ENCODE peak calls at places on chromosomes 2 and 18, in seven cellular contexts. F is EH; J is G401; D is AG08395; R is H9; L is aorta; H is effector CD4-positive, alpha-beta T cell. Z is an unnamed sample.
A peak's percentile ranks its signal among the peaks of the same experiment; 100 is the strongest.

GRCh38 chr2:8623576-8623957 is 58.3 kb upstream of the ID2 start:
- DNase-seq in L (no peak), H (no peak), F (no peak), D (no peak), R (no peak), J (no peak), Z (no peak)

GRCh38 chr2:20381457-20381856 is 30.8 kb upstream of the PUM2 start:
- DNase-seq in H (no peak), R (no peak), L (no peak), F (peak; percentile 52), D (no peak), J (peak; percentile 56), Z (peak; percentile 40)

GRCh38 chr18:79918089-79919011 is 33.1 kb downstream of the SLC66A2 start:
- DNase-seq in R (peak; percentile 15), L (peak; percentile 66), H (no peak), D (no peak), F (no peak), J (no peak), Z (no peak)

GRCh38 chr2:88057437-88057844 is 1.9 kb upstream of the KRCC1 start:
- DNase-seq in D (no peak), J (no peak), H (no peak), L (no peak), R (no peak), F (no peak), Z (no peak)

GRCh38 chr2:152546230-152546837 is 170.9 kb downstream of the PRPF40A start:
- DNase-seq in J (no peak), R (no peak), L (no peak), H (no peak), D (no peak), F (no peak), Z (no peak)

GRCh38 chr2:230668939-230669303 is 43.7 kb upstream of the CAB39 start:
- DNase-seq in F (no peak), D (no peak), L (no peak), J (no peak), H (no peak), R (no peak), Z (no peak)

GRCh38 chr2:224086226-224086911 is 47.3 kb upstream of the SERPINE2 start:
- DNase-seq in H (no peak), F (peak; percentile 96), R (no peak), L (no peak), J (no peak), D (peak; percentile 93), Z (no peak)

GRCh38 chr2:219724628-219725027 is 97.2 kb downstream of the SLC4A3 start:
- DNase-seq in H (no peak), J (no peak), L (no peak), R (no peak), F (peak; percentile 30), D (peak; percentile 25), Z (no peak)

GRCh38 chr2:238722883-238723282 is 125.0 kb upstream of the TWIST2 start:
- DNase-seq in D (no peak), R (no peak), F (no peak), H (no peak), L (no peak), J (no peak), Z (no peak)

GRCh38 chr2:120445431-120446143 is 99.7 kb downstream of the INHBB start:
- DNase-seq in J (no peak), H (no peak), R (no peak), F (peak; percentile 55), L (no peak), D (no peak), Z (no peak)

GRCh38 chr2:224952942-224953657 is 89.2 kb downstream of the DOCK10 start:
- DNase-seq in H (no peak), J (no peak), L (no peak), F (no peak), D (no peak), R (no peak), Z (no peak)

GRCh38 chr2:23602113-23602512 is 217.1 kb downstream of the KLHL29 start:
- DNase-seq in D (peak; percentile 38), R (no peak), H (no peak), F (peak; percentile 96), L (peak; percentile 75), J (no peak), Z (no peak)

GRCh38 chr18:25253779-25254178 is 98.2 kb downstream of the ZNF521 start:
- DNase-seq in D (no peak), J (no peak), F (no peak), R (no peak), H (no peak), L (no peak), Z (no peak)

GRCh38 chr2:223712642-223713041 is 110.5 kb upstream of the SCG2 start:
- DNase-seq in D (no peak), F (no peak), J (no peak), H (no peak), R (no peak), L (no peak), Z (peak; percentile 63)

GRCh38 chr2:235534608-235535422 is 41.0 kb downstream of the AGAP1 start:
- DNase-seq in F (no peak), D (no peak), J (peak; percentile 53), R (no peak), H (no peak), L (no peak), Z (no peak)

GRCh38 chr18:36424741-36425142 is 127.2 kb downstream of the FHOD3 start:
- DNase-seq in D (no peak), H (no peak), R (no peak), L (no peak), F (no peak), J (no peak), Z (no peak)

GRCh38 chr2:6526093-6526824 is 339.4 kb downstream of the CMPK2 start:
- DNase-seq in L (no peak), D (no peak), R (peak; percentile 39), H (no peak), F (no peak), J (no peak), Z (peak; percentile 33)